ENCODE peak calls at places on chromosomes 11 and 22, in six cellular contexts. R is adrenal gland; X is stimulated activated CD4-positive, alpha-beta T cell treated with anti-CD3 and anti-CD28 coated beads, Interleukin-15, amount 100 ng/mL, for 1 hour; V is cardiac fibroblast; H is KBM-7; Y is WERI-Rb-1. M is an unnamed sample.
A peak's percentile ranks its signal among the peaks of the same experiment; 100 is the strongest.

GRCh38 chr11:10125522-10126133 is 168.4 kb downstream of the SBF2 start:
- DNase-seq in Y (no peak), R (no peak), X (no peak), V (peak; percentile 55), H (no peak), M (no peak)

GRCh38 chr22:33210129-33210784 is 152.1 kb upstream of the SYN3 start:
- DNase-seq in X (no peak), R (peak; percentile 29), V (peak; percentile 37), Y (peak; percentile 46), H (peak; percentile 71), M (peak; percentile 77)

GRCh38 chr11:3984896-3985295 is 109.7 kb upstream of the RRM1 start:
- DNase-seq in X (no peak), H (peak; percentile 41), Y (peak; percentile 17), R (no peak), V (peak; percentile 53), M (no peak)

GRCh38 chr11:3341298-3341697 is 37.6 kb downstream of the ZNF195 start:
- DNase-seq in X (peak; percentile 27), H (peak; percentile 74), Y (peak; percentile 71), R (peak; percentile 58), V (peak; percentile 15), M (peak; percentile 30)

GRCh38 chr11:44516688-44517301 is 48.7 kb upstream of the CD82 start:
- DNase-seq in R (no peak), Y (no peak), H (no peak), X (no peak), V (no peak), M (no peak)

GRCh38 chr11:22711212-22711770 is 44.9 kb downstream of the GAS2 start:
- DNase-seq in R (no peak), H (no peak), Y (no peak), V (no peak), X (no peak), M (no peak)

GRCh38 chr22:24685804-24686203 is 82.8 kb downstream of the GGT1 start:
- DNase-seq in Y (no peak), R (no peak), H (no peak), V (peak; percentile 28), X (no peak), M (no peak)

GRCh38 chr11:17263803-17264202 is 12.7 kb upstream of the NUCB2 start:
- DNase-seq in H (no peak), X (no peak), R (no peak), V (no peak), Y (no peak), M (no peak)

GRCh38 chr11:17813391-17814059 is 78.9 kb downstream of the KCNC1 start:
- DNase-seq in X (no peak), H (no peak), Y (no peak), R (no peak), V (no peak), M (no peak)

GRCh38 chr22:27754247-27754887 is 47.2 kb downstream of the MN1 start:
- DNase-seq in H (no peak), R (no peak), X (no peak), V (peak; percentile 42), Y (no peak), M (no peak)

GRCh38 chr11:18332302-18332701 is 9.9 kb downstream of the GTF2H1 start:
- DNase-seq in R (no peak), H (no peak), Y (no peak), X (no peak), V (no peak), M (no peak)

GRCh38 chr22:22670076-22670795 is 25.8 kb downstream of the GGTLC2 start:
- DNase-seq in X (no peak), H (no peak), V (no peak), R (no peak), Y (no peak), M (no peak)

GRCh38 chr11:98234698-98235097 is 786.1 kb upstream of the CNTN5 start:
- DNase-seq in X (no peak), R (no peak), H (no peak), Y (no peak), V (no peak), M (peak; percentile 1)

GRCh38 chr22:35554297-35554845 is 13.7 kb downstream of the RASD2 start:
- DNase-seq in X (no peak), R (no peak), V (no peak), H (no peak), Y (no peak), M (no peak)

GRCh38 chr22:29827091-29827490 is 11.0 kb downstream of the ASCC2 start:
- DNase-seq in R (no peak), V (no peak), H (no peak), Y (no peak), X (no peak), M (no peak)

GRCh38 chr11:15830730-15831443 is 525.5 kb downstream of the SOX6 start:
- DNase-seq in Y (no peak), X (no peak), H (no peak), R (no peak), V (no peak), M (no peak)

GRCh38 chr22:38107692-38108515 is 2.6 kb downstream of the BAIAP2L2 start:
- DNase-seq in Y (no peak), H (no peak), V (no peak), R (no peak), X (no peak), M (no peak)

GRCh38 chr11:96311120-96311568 is 31.9 kb downstream of the MAML2 start:
- DNase-seq in R (no peak), Y (no peak), V (peak; percentile 75), X (no peak), H (no peak), M (peak; percentile 2)

GRCh38 chr22:31148953-31149627 is 8.8 kb upstream of the PLA2G3 start:
- DNase-seq in H (peak; percentile 79), R (peak; percentile 76), Y (peak; percentile 87), X (no peak), V (peak; percentile 90), M (peak; percentile 77)

GRCh38 chr11:43941257-43941879 is 1.1 kb upstream of the C11orf96 start:
- DNase-seq in X (no peak), R (no peak), Y (peak; percentile 81), H (no peak), V (peak; percentile 51), M (no peak)

GRCh38 chr22:27238935-27239510 is 562.5 kb downstream of the MN1 start:
- DNase-seq in X (no peak), H (peak; percentile 7), V (peak; percentile 99), R (peak; percentile 48), Y (no peak), M (no peak)

GRCh38 chr11:20311444-20311843 is 52.1 kb upstream of the HTATIP2 start:
- DNase-seq in V (no peak), H (no peak), X (no peak), R (no peak), Y (no peak), M (no peak)

GRCh38 chr11:34599406-34599901 is 21.4 kb upstream of the EHF start:
- DNase-seq in H (peak; percentile 66), V (peak; percentile 54), X (no peak), Y (no peak), R (no peak), M (no peak)

GRCh38 chr11:120120805-120121335 is 17.0 kb downstream of the TRIM29 start:
- DNase-seq in R (no peak), X (no peak), V (no peak), H (no peak), Y (no peak), M (no peak)

GRCh38 chr11:86160546-86161149 is 83.9 kb upstream of the EED start:
- DNase-seq in X (no peak), H (no peak), V (peak; percentile 31), Y (no peak), R (no peak), M (no peak)

GRCh38 chr22:42719656-42720262 is 911 bp downstream of the A4GALT start:
- DNase-seq in X (no peak), V (peak; percentile 23), R (no peak), H (no peak), Y (no peak), M (no peak)

M was measured in SK-N-DZ.